ENCODE peak calls at places on chromosomes 5 and 9, in five cellular contexts. Q is mammary epithelial cell, X is upper lobe of left lung, B is HAP-1, N is HepG2. V is an unnamed sample.

GRCh38 chr5:170861295-170861854 is 443 bp upstream of the RANBP17 start:
- DNase-seq in Q (no peak), X (no peak), B (no peak), N (no peak), V (no peak)

GRCh38 chr5:73204302-73204701 is 31.3 kb downstream of the TMEM174 start:
- DNase-seq in Q (no peak), X (no peak), B (no peak), N (no peak), V (no peak)

GRCh38 chr9:101737705-101738565 is 512 bp downstream of the GRIN3A start:
- DNase-seq in Q (peak; percentile 2), X (peak; percentile 81), B (no peak), N (no peak), V (no peak)

GRCh38 chr5:178895615-178896571 is at the start of gene ZFP2:
- DNase-seq in Q (peak; percentile 59), X (peak; percentile 91), B (no peak), N (peak; percentile 19), V (peak; percentile 74)

GRCh38 chr5:124456244-124456643 is 290.2 kb downstream of the ZNF608 start:
- DNase-seq in Q (no peak), X (no peak), B (no peak), N (no peak), V (no peak)

GRCh38 chr5:67215592-67216471 is 19.2 kb upstream of the CD180 start:
- DNase-seq in Q (no peak), X (peak; percentile 89), B (no peak), N (peak; percentile 71), V (no peak)

GRCh38 chr5:131973089-131973712 is 27.7 kb upstream of the MEIKIN start:
- DNase-seq in Q (no peak), X (no peak), B (no peak), N (no peak), V (no peak)

GRCh38 chr5:136182618-136183017 is 10.3 kb downstream of the SMIM32 start:
- DNase-seq in Q (no peak), X (no peak), B (no peak), N (no peak), V (no peak)

GRCh38 chr9:112012026-112012902 is 115.7 kb downstream of the UGCG start:
- DNase-seq in Q (peak; percentile 91), X (no peak), B (no peak), N (peak; percentile 66), V (peak; percentile 25)

DNA sequence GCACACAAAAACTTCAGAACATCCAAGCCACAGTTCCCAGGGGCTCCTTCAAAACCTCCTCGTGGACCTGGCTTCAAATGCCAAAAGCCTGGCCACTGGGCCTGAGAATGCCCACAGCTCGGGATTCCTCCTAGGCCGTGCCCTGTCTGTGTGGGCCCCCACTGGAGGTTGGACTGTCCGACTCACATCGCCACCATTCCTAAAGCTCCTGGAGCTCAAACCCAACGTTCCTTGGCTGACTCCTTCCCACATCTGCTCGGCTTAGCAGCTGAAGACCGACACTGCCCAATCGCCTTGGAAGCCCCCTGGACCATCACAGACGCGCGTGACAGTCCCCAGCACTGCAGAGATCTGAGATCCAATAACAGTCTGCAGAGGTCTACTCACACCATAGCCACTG is 7.7 kb downstream of the SIT1 start:
- DNase-seq in Q (no peak), X (peak; percentile 16), B (no peak), N (no peak), V (no peak)
- H3K4me1 ChIP-seq in Q (peaks cover 6% of the 10 kb centered on the region), X (peaks cover 16% of the 10 kb centered on the region), B (peaks cover 9% of the 10 kb centered on the region), N (peaks cover 18% of the 10 kb centered on the region), V (no peaks in the 10 kb centered on the region)

DNA sequence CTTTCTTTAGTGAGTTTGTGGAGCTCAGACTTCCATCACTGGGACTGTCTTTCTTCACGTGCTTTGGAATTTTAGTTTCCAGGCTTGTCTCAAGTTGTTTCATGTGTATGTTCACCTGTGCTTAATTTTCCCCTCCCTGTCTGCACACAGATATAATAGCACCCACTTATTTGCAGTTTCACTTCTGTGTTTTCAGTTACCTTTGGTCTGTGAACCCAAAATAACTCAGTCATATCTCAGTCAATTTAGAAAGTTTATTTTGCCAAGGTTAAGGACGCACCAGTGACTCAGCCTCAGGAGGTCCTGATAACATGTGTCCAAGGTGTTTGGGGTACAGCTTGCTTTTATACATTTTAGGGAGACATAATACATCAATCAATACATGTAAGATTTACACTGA is 330.4 kb downstream of the ICE1 start:
- DNase-seq in Q (no peak), X (no peak), B (no peak), N (no peak), V (no peak)
- H3K4me1 ChIP-seq in Q (no peaks in the 10 kb centered on the region), X (no peaks in the 10 kb centered on the region), B (no peaks in the 10 kb centered on the region), N (no peaks in the 10 kb centered on the region), V (no peaks in the 10 kb centered on the region)

DNA sequence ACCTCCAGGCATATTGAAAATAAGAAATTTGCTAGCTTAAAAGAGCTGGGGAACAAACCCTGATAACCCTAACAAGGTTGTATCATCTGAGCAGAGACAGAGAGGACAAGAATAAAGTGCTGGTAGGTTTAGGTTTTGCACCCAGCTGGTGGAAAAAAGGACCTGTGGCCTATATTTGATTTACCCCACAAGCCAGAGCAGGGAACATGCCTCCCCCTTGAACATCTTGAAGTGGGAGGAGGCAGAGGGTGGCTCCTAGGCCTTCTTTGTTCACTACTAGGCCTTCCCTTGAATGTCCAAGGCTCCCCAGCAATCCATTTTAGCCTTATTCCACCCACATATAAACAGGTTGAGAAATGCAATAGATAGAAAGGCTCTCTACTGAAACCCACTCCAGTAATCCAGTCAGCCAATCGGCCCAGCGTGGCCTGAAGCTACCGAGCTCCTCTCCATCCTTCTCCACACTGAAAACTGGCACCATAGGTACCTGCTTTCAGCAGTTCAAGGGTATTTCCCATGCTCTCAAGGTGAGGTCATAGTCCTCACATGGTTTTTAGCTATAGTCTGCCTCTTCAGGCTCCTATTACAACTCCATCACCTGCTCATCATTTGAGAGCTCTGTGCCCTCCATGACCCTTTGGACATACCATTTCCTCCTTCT is 12.0 kb downstream of the FNBP1 start:
- DNase-seq in Q (no peak), X (no peak), B (no peak), N (peak; percentile 28), V (no peak)
- H3K4me1 ChIP-seq in Q (peaks cover 1% of the 10 kb centered on the region), X (peaks cover 40% of the 10 kb centered on the region), B (no peaks in the 10 kb centered on the region), N (peaks cover 65% of the 10 kb centered on the region), V (peaks cover 9% of the 10 kb centered on the region)

DNA sequence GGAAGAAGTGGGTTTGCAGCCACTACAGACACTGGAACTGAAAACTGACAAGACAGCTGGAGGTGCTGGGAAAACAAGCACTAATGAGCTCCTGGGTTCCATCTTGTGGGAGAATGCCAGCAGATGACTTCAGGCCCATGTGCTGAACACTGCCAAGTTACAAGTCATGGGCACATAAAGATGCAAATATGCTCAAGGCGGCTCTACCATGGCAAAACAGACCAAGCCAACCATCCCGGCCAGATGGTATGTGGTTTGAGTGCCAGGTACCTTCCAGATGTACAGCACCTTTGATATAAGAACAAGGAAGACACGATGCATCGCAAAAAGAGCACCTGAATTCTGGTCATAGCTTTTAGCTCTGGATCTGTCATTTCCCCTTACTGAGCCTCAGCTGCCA is 19.9 kb downstream of the TNFSF8 start:
- DNase-seq in Q (no peak), X (no peak), B (no peak), N (no peak), V (no peak)
- H3K4me1 ChIP-seq in Q (peaks cover 20% of the 10 kb centered on the region), X (peaks cover 21% of the 10 kb centered on the region), B (no peaks in the 10 kb centered on the region), N (peaks cover 24% of the 10 kb centered on the region), V (peaks cover 35% of the 10 kb centered on the region)

GRCh38 chr5:157269165-157269671 is 3.3 kb downstream of the CYFIP2 start:
- DNase-seq in Q (no peak), X (no peak), B (no peak), N (no peak), V (no peak)

GRCh38 chr5:157265714-157266285 is at the start of gene CYFIP2:
- DNase-seq in Q (peak; percentile 31), X (peak; percentile 96), B (peak; percentile 57), N (no peak), V (peak; percentile 66)

GRCh38 chr5:157267766-157268480 is 2.0 kb downstream of the CYFIP2 start:
- DNase-seq in Q (no peak), X (no peak), B (no peak), N (no peak), V (no peak)

GRCh38 chr5:157267025-157267424 is 1.1 kb downstream of the CYFIP2 start:
- DNase-seq in Q (no peak), X (peak; percentile 6), B (no peak), N (no peak), V (no peak)

DNA sequence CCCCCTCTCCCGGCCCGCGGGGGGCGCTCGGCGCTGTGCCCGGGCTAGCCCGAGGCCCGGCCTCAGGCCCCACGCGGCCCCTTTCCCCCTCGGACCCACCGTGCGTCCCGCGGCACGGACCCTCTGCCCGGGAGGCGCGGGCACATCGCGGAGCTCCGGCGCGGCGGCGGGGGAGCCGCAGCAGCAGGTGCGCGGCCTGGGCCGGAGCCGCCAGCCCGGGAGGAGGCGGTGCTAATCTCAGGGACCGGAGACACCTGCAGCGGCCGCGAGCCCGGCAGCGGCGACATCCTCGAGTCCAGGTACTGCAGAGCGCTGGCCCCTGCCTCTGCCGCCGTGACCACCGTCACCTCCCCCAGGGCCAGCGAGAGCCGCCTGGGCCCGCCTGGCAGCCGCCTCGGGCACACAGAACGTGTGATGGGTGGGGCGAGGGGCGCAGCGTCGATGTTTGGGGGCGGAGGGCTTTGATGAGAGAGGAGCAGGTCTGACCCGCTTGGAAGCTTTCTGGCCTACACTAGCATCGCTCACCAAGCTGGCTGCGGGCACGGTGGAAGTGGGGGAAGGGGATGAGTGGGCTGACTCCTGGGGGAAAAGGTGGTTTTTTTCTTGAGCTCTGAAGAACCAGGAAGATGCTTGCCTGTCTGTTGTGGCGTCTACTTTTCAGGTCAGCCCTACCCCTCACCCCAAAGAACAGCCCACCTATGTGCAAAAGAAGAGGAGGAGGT is 524 bp downstream of the CYFIP2 start:
- DNase-seq in Q (no peak), X (peak; percentile 91), B (no peak), N (no peak), V (no peak)
- H3K4me1 ChIP-seq in Q (peaks cover 14% of the 10 kb centered on the region), X (peaks cover 46% of the 10 kb centered on the region), B (peaks cover 13% of the 10 kb centered on the region), N (peaks cover 58% of the 10 kb centered on the region), V (no peaks in the 10 kb centered on the region)

DNA sequence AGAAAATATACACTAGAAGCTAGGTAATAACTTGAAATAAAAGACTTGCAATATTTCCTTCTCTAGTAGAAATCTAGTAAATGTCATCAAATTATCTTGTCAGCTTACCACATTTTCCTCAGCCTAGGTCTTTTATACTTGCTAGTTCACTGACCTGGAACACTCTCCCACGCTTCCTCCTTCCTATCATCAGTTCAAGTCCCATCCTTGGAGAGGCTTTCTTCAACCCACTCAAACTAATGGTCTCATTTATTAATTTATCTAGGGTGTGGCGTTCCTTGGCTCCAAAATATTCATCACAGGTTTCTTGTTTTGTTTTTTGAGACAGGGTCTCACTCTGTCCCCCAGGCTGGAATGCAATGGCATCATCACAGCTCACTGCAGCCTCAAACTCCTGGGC is 2.9 kb downstream of the FAM13B start:
- DNase-seq in Q (no peak), X (no peak), B (no peak), N (no peak), V (no peak)
- H3K4me1 ChIP-seq in Q (peaks cover 10% of the 10 kb centered on the region), X (peaks cover 38% of the 10 kb centered on the region), B (peaks cover 10% of the 10 kb centered on the region), N (peaks cover 54% of the 10 kb centered on the region), V (peaks cover 12% of the 10 kb centered on the region)

DNA sequence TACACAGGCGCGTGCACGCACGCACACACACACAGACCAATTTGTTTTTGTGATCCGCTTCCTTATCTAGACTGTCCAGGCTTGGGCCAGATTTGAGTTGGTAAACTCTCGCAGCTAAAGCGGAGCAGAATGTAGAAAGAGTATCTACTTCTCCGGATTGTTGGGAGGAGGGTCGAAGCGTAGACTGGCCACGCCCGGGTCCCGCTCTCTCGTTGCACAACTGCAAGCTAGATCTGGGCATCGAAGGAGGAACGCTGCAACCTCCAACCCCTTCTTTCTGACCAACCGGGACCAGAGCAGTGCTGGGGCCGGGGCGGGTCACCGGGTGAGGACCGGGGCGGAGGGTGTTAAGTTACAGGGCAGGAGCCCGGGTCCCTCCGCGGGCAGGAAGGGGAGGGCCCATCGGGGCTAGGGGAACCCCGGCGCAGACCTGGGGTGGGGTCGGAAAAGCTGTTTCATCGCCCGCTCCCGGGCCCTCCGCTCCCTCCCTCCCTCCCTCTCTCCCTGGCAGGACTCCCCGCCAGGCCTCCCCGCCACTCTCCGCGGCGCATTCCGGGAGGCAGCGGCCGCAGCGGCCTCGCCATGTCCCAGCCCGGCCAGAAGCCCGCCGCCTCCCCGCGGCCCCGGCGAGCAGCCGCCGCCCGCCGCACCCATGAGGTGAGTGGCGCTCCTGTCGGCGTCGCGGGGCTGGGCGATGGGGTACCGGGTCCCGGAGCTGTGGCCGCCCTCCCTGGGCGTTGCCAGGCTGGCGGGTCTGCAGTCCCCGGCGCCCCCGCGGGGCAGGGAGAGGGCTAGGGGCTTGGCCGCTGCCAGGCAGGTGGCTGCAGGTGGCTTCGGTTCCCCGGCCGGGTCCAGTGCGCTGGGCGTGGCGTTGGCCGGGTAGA is at the start of gene CAST:
- DNase-seq in Q (peak; percentile 94), X (peak; percentile 96), B (peak; percentile 93), N (peak; percentile 84), V (peak; percentile 97)
- H3K4me1 ChIP-seq in Q (peaks cover 40% of the 10 kb centered on the region), X (peaks cover 15% of the 10 kb centered on the region), B (peaks cover 10% of the 10 kb centered on the region), N (peaks cover 28% of the 10 kb centered on the region), V (peaks cover 49% of the 10 kb centered on the region)

V was measured in Caco-2.